ENCODE peak calls at places on chromosomes 5 and 9, in four cellular contexts. One of them, this sample, is unnamed.

GRCh38 chr9:20616808-20617207 is 5.5 kb downstream of the MLLT3 start:
- DNase-seq in NCI-H748 treated with DMSO at 0.1 percent for 48 hours: no peak
- DNase-seq in OCI-LY7: no peak
- DNase-seq in skeletal muscle cell: no peak
- DNase-seq in this sample: no peak

GRCh38 chr9:126327016-126327749 is 554 bp downstream of the MVB12B start:
- DNase-seq in NCI-H748 treated with DMSO at 0.1 percent for 48 hours: no peak
- DNase-seq in OCI-LY7: peak
- DNase-seq in skeletal muscle cell: no peak
- DNase-seq in this sample: no peak

GRCh38 chr5:138515571-138516275 is 27.3 kb downstream of the ETF1 start:
- DNase-seq in skeletal muscle cell: no peak
- DNase-seq in OCI-LY7: no peak
- DNase-seq in NCI-H748 treated with DMSO at 0.1 percent for 48 hours: no peak
- DNase-seq in this sample: no peak

GRCh38 chr5:10674582-10674981 is 86.5 kb downstream of the DAP start:
- DNase-seq in NCI-H748 treated with DMSO at 0.1 percent for 48 hours: no peak
- DNase-seq in skeletal muscle cell: no peak
- DNase-seq in OCI-LY7: no peak
- DNase-seq in this sample: no peak

GRCh38 chr9:74942801-74943200 is 9.9 kb downstream of the C9orf40 start:
- DNase-seq in skeletal muscle cell: no peak
- DNase-seq in NCI-H748 treated with DMSO at 0.1 percent for 48 hours: no peak
- DNase-seq in OCI-LY7: no peak
- DNase-seq in this sample: no peak

GRCh38 chr5:111063709-111064322 is 7.7 kb upstream of the TSLP start:
- DNase-seq in skeletal muscle cell: no peak
- DNase-seq in OCI-LY7: peak
- DNase-seq in NCI-H748 treated with DMSO at 0.1 percent for 48 hours: no peak
- DNase-seq in this sample: peak

GRCh38 chr5:179322071-179323025 is 22.9 kb downstream of the ADAMTS2 start:
- DNase-seq in NCI-H748 treated with DMSO at 0.1 percent for 48 hours: no peak
- DNase-seq in skeletal muscle cell: no peak
- DNase-seq in OCI-LY7: no peak
- DNase-seq in this sample: no peak

GRCh38 chr9:113915817-113916474 is 39.8 kb downstream of the ZNF618 start:
- DNase-seq in OCI-LY7: no peak
- DNase-seq in NCI-H748 treated with DMSO at 0.1 percent for 48 hours: no peak
- DNase-seq in skeletal muscle cell: no peak
- DNase-seq in this sample: no peak

GRCh38 chr5:3359642-3360041 is 236.0 kb upstream of the IRX1 start:
- DNase-seq in skeletal muscle cell: no peak
- DNase-seq in NCI-H748 treated with DMSO at 0.1 percent for 48 hours: no peak
- DNase-seq in OCI-LY7: no peak
- DNase-seq in this sample: no peak

GRCh38 chr5:98108497-98108896 is 665.0 kb upstream of the RGMB start:
- DNase-seq in skeletal muscle cell: peak
- DNase-seq in OCI-LY7: no peak
- DNase-seq in NCI-H748 treated with DMSO at 0.1 percent for 48 hours: no peak
- DNase-seq in this sample: peak

GRCh38 chr5:6598351-6598900 is 34.4 kb downstream of the NSUN2 start:
- DNase-seq in OCI-LY7: no peak
- DNase-seq in skeletal muscle cell: no peak
- DNase-seq in NCI-H748 treated with DMSO at 0.1 percent for 48 hours: no peak
- DNase-seq in this sample: no peak

GRCh38 chr5:123099514-123100151 is 10.6 kb downstream of the PRDM6 start:
- DNase-seq in skeletal muscle cell: no peak
- DNase-seq in OCI-LY7: no peak
- DNase-seq in NCI-H748 treated with DMSO at 0.1 percent for 48 hours: peak
- DNase-seq in this sample: no peak

GRCh38 chr5:142826093-142826492 is 55.9 kb downstream of the ARHGAP26 start:
- DNase-seq in OCI-LY7: no peak
- DNase-seq in NCI-H748 treated with DMSO at 0.1 percent for 48 hours: no peak
- DNase-seq in skeletal muscle cell: no peak
- DNase-seq in this sample: peak

GRCh38 chr5:74055446-74056097 is 429.6 kb downstream of the ARHGEF28 start:
- DNase-seq in NCI-H748 treated with DMSO at 0.1 percent for 48 hours: peak
- DNase-seq in skeletal muscle cell: no peak
- DNase-seq in OCI-LY7: no peak
- DNase-seq in this sample: no peak

GRCh38 chr5:144076521-144077083 is 93.9 kb downstream of the YIPF5 start:
- DNase-seq in OCI-LY7: no peak
- DNase-seq in skeletal muscle cell: no peak
- DNase-seq in NCI-H748 treated with DMSO at 0.1 percent for 48 hours: no peak
- DNase-seq in this sample: no peak

GRCh38 chr5:112995764-112996618 is 19.4 kb downstream of the DCP2 start:
- DNase-seq in skeletal muscle cell: no peak
- DNase-seq in NCI-H748 treated with DMSO at 0.1 percent for 48 hours: peak
- DNase-seq in OCI-LY7: peak
- DNase-seq in this sample: peak

GRCh38 chr9:91786132-91786896 is 163.7 kb downstream of the ROR2 start:
- DNase-seq in skeletal muscle cell: no peak
- DNase-seq in NCI-H748 treated with DMSO at 0.1 percent for 48 hours: no peak
- DNase-seq in OCI-LY7: no peak
- DNase-seq in this sample: no peak

GRCh38 chr5:122287101-122287500 is 24.9 kb upstream of the SNCAIP start:
- DNase-seq in OCI-LY7: no peak
- DNase-seq in NCI-H748 treated with DMSO at 0.1 percent for 48 hours: no peak
- DNase-seq in skeletal muscle cell: no peak
- DNase-seq in this sample: no peak

GRCh38 chr5:37816883-37817282 is 23.0 kb downstream of the GDNF start:
- DNase-seq in NCI-H748 treated with DMSO at 0.1 percent for 48 hours: no peak
- DNase-seq in skeletal muscle cell: no peak
- DNase-seq in OCI-LY7: no peak
- DNase-seq in this sample: no peak

GRCh38 chr9:22693151-22693550 is 246.5 kb downstream of the DMRTA1 start:
- DNase-seq in NCI-H748 treated with DMSO at 0.1 percent for 48 hours: no peak
- DNase-seq in OCI-LY7: no peak
- DNase-seq in skeletal muscle cell: no peak
- DNase-seq in this sample: peak

GRCh38 chr5:120657083-120657482 is 193.0 kb downstream of the PRR16 start:
- DNase-seq in NCI-H748 treated with DMSO at 0.1 percent for 48 hours: no peak
- DNase-seq in OCI-LY7: no peak
- DNase-seq in skeletal muscle cell: no peak
- DNase-seq in this sample: no peak

GRCh38 chr5:907366-907765 is 14.7 kb downstream of the TRIP13 start:
- DNase-seq in OCI-LY7: no peak
- DNase-seq in skeletal muscle cell: no peak
- DNase-seq in NCI-H748 treated with DMSO at 0.1 percent for 48 hours: no peak
- DNase-seq in this sample: no peak

GRCh38 chr5:158953929-158954534 is 145.7 kb downstream of the EBF1 start:
- DNase-seq in OCI-LY7: peak
- DNase-seq in skeletal muscle cell: no peak
- DNase-seq in NCI-H748 treated with DMSO at 0.1 percent for 48 hours: no peak
- DNase-seq in this sample: no peak

GRCh38 chr5:9789818-9790217 is 159.7 kb upstream of the TAS2R1 start:
- DNase-seq in NCI-H748 treated with DMSO at 0.1 percent for 48 hours: no peak
- DNase-seq in OCI-LY7: no peak
- DNase-seq in skeletal muscle cell: no peak
- DNase-seq in this sample: no peak

GRCh38 chr5:180294913-180295555 is 3.2 kb upstream of the MAPK9 start:
- DNase-seq in NCI-H748 treated with DMSO at 0.1 percent for 48 hours: no peak
- DNase-seq in skeletal muscle cell: no peak
- DNase-seq in OCI-LY7: no peak
- DNase-seq in this sample: no peak

GRCh38 chr9:129714393-129715051 is 38.3 kb downstream of the PTGES start:
- DNase-seq in OCI-LY7: no peak
- DNase-seq in NCI-H748 treated with DMSO at 0.1 percent for 48 hours: no peak
- DNase-seq in skeletal muscle cell: no peak
- DNase-seq in this sample: no peak

GRCh38 chr5:128536861-128537305 is 1.2 kb downstream of the FBN2 start:
- DNase-seq in OCI-LY7: no peak
- DNase-seq in NCI-H748 treated with DMSO at 0.1 percent for 48 hours: no peak
- DNase-seq in skeletal muscle cell: no peak
- DNase-seq in this sample: no peak

GRCh38 chr5:79401216-79401615 is 112.7 kb downstream of the HOMER1 start:
- DNase-seq in NCI-H748 treated with DMSO at 0.1 percent for 48 hours: no peak
- DNase-seq in skeletal muscle cell: no peak
- DNase-seq in OCI-LY7: no peak
- DNase-seq in this sample: no peak

GRCh38 chr9:128372784-128373183 is 1.6 kb downstream of the URM1 start:
- DNase-seq in skeletal muscle cell: no peak
- DNase-seq in NCI-H748 treated with DMSO at 0.1 percent for 48 hours: no peak
- DNase-seq in OCI-LY7: no peak
- DNase-seq in this sample: peak

GRCh38 chr5:169742773-169743296 is 105.8 kb downstream of the DOCK2 start:
- DNase-seq in OCI-LY7: no peak
- DNase-seq in skeletal muscle cell: peak
- DNase-seq in NCI-H748 treated with DMSO at 0.1 percent for 48 hours: no peak
- DNase-seq in this sample: peak

GRCh38 chr5:114176356-114176755 is 185.5 kb upstream of the KCNN2 start:
- DNase-seq in OCI-LY7: no peak
- DNase-seq in skeletal muscle cell: no peak
- DNase-seq in NCI-H748 treated with DMSO at 0.1 percent for 48 hours: no peak
- DNase-seq in this sample: peak

GRCh38 chr9:94139672-94140417 is 55.6 kb downstream of the PTPDC1 start:
- DNase-seq in NCI-H748 treated with DMSO at 0.1 percent for 48 hours: no peak
- DNase-seq in skeletal muscle cell: peak
- DNase-seq in OCI-LY7: no peak
- DNase-seq in this sample: peak

GRCh38 chr9:4946937-4947336 is 38.1 kb upstream of the JAK2 start:
- DNase-seq in NCI-H748 treated with DMSO at 0.1 percent for 48 hours: no peak
- DNase-seq in skeletal muscle cell: no peak
- DNase-seq in OCI-LY7: no peak
- DNase-seq in this sample: no peak

GRCh38 chr5:129400395-129400983 is 59.6 kb upstream of the ADAMTS19 start:
- DNase-seq in skeletal muscle cell: no peak
- DNase-seq in NCI-H748 treated with DMSO at 0.1 percent for 48 hours: no peak
- DNase-seq in OCI-LY7: no peak
- DNase-seq in this sample: peak

This sample was measured in PC-3.